ENCODE peak calls at places on chromosomes 16 and 17, in five cellular contexts. B is trophoblast cell, Q is neuronal stem cell, M is H9, R is H1. U is an unnamed sample.

GRCh38 chr16:78955206-78955605 is 645.3 kb downstream of the MAF start:
- DNase-seq in R (no peak), Q (no peak), M (no peak), B (no peak), U (no peak)

GRCh38 chr17:31476525-31477416 is 85.3 kb downstream of the RAB11FIP4 start:
- DNase-seq in Q (no peak), M (no peak), B (no peak), R (no peak), U (no peak)

GRCh38 chr16:84836234-84836647 is 16.5 kb downstream of the CRISPLD2 start:
- DNase-seq in M (peak; percentile 78), B (no peak), R (peak; percentile 38), Q (peak; percentile 51), U (peak; percentile 99)

GRCh38 chr16:50765866-50766265 is 24.0 kb downstream of the CYLD start:
- DNase-seq in R (no peak), B (no peak), Q (no peak), M (no peak), U (no peak)

GRCh38 chr16:11835891-11836652 is 15.3 kb downstream of the RSL1D1 start:
- DNase-seq in B (peak; percentile 57), R (no peak), Q (no peak), M (no peak), U (peak; percentile 70)

GRCh38 chr16:78490847-78491246 is 391.4 kb downstream of the WWOX start:
- DNase-seq in M (no peak), B (no peak), Q (no peak), R (no peak), U (no peak)

GRCh38 chr17:81731271-81731670 is 19.2 kb downstream of the SLC25A10 start:
- DNase-seq in B (peak; percentile 97), Q (no peak), M (no peak), R (no peak), U (peak; percentile 52)

GRCh38 chr16:88810868-88811599 is 694 bp downstream of the APRT start:
- DNase-seq in Q (no peak), B (peak; percentile 50), R (no peak), M (peak; percentile 38), U (peak; percentile 80)

GRCh38 chr16:89106533-89107208 is 13.0 kb downstream of the ACSF3 start:
- DNase-seq in R (no peak), B (no peak), M (no peak), Q (no peak), U (no peak)

GRCh38 chr17:50203589-50204345 is 2.3 kb upstream of the COL1A1 start:
- DNase-seq in R (no peak), M (no peak), Q (no peak), B (no peak), U (peak; percentile 62)

GRCh38 chr17:50062323-50063243 is 6.7 kb downstream of the ITGA3 start:
- DNase-seq in B (peak; percentile 67), R (no peak), M (no peak), Q (no peak), U (peak; percentile 78)

GRCh38 chr16:25257504-25257955 is at the start of gene ZKSCAN2:
- DNase-seq in Q (peak; percentile 94), M (peak; percentile 89), R (peak; percentile 54), B (peak; percentile 89), U (peak; percentile 92)
- H3K4ac ChIP-seq in Q (no peak within 1 kb of the TSS), M (no peak within 1 kb of the TSS), R (peak within 1 kb of the TSS; percentile 96), B (peak within 1 kb of the TSS; percentile 93), U (peak within 1 kb of the TSS; percentile 93)

DNA sequence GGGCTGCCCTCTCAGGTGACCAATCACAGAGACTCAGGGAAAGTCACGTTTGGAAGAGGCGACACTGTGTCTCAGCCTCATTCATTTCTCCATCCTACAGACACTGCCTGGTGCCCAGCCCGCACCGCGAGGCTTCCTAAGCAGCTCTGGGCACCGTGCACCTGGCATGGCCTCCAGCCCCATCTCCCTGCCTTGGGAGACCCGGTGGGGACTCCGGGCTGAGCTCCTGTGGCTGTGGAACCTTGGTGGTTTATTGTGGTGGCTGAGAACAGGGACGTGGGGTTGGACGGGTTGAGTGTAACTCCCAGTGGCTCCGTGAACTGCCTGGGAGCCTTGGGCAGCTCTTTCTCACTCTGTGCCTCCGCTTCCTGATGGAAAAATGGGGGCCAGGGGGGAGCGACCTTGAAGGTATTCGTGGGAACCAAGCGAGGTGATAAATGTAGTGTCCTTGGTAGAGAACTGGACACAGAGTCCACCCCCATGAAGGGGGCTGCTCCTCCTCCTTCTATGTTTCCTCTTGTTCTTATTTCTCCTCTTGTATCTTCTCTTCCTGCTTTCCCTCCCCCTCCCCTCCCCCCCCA is 215.4 kb downstream of the SEC14L1 start:
- DNase-seq in M (no peak), B (peak; percentile 60), Q (no peak), R (no peak), U (no peak)
- H2BK12ac ChIP-seq in M (no peak overlapping the region), B (no peak overlapping the region), Q (no peak overlapping the region), R (no peak overlapping the region), U (no peak overlapping the region)

GRCh38 chr17:68981288-68981687 is 26.1 kb upstream of the ABCA8 start:
- DNase-seq in R (no peak), Q (no peak), B (peak; percentile 2), M (no peak), U (peak; percentile 94)
- H3K14ac ChIP-seq in R (no peak overlapping the region), Q (no peak overlapping the region), B (no peak overlapping the region), M (no peak overlapping the region), U (no peak overlapping the region)

DNA sequence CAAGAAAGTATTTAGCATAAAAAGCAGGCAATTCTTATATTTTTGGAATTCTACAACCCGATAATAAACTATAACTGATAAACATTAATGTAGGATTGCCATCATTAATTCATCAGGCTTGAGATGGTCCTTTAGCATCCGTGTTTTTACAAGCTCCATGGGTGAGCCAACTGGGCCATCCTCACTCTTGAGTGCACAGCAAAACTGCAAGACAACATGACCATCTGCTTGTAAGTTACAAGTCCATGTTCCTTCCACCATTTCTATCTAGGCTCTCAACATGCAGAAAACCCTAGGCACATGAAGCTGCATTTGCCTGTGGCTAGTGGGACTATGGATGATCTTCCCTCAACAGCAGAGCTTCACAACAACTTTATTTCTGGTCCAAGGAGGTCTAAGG is 40.1 kb downstream of the ADAMTS18 start:
- DNase-seq in Q (no peak), R (no peak), M (no peak), B (no peak), U (no peak)
- H3K4ac ChIP-seq in Q (no peak overlapping the region), R (no peak overlapping the region), M (no peak overlapping the region), B (no peak overlapping the region), U (no peak overlapping the region)

DNA sequence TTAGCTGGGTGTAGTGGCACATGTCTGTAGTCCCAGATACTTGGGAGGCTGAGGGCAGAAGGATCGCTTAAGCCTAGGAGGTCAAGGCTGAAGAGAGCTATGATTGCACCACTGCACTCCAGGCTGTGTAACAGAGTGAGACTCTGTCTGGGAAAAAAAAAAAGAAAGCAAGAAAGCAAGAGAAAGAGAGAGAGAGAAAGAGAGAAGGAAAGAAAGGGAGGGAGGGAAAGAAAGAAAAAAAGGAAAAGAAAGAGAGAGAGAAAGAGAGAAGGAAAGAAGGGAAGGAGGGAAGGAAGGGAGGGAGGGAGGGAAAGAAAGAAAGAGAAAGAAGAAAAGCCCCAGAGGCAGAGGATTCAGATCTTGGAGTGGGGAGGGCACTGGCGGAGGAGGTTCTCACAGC is 6.5 kb downstream of the DHX58 start:
- DNase-seq in R (no peak), M (no peak), B (no peak), Q (no peak), U (no peak)
- H2BK12ac ChIP-seq in R (no peak overlapping the region), M (no peak overlapping the region), B (no peak overlapping the region), Q (no peak overlapping the region), U (no peak overlapping the region)

GRCh38 chr17:45090711-45091110 is 29.6 kb downstream of the NMT1 start:
- DNase-seq in M (no peak), R (no peak), Q (no peak), B (no peak), U (no peak)

GRCh38 chr17:45096141-45096540 is 35.0 kb downstream of the NMT1 start:
- DNase-seq in B (peak; percentile 43), M (peak; percentile 42), R (no peak), Q (no peak), U (peak; percentile 58)

GRCh38 chr17:45091778-45092425 is 30.8 kb downstream of the NMT1 start:
- DNase-seq in R (no peak), B (peak; percentile 32), M (no peak), Q (no peak), U (peak; percentile 66)

GRCh38 chr17:45093444-45094110 is 32.5 kb downstream of the NMT1 start:
- DNase-seq in M (no peak), Q (no peak), R (no peak), B (peak; percentile 27), U (no peak)

GRCh38 chr17:45092932-45093430 is 31.9 kb downstream of the NMT1 start:
- DNase-seq in B (peak; percentile 86), Q (no peak), M (no peak), R (no peak), U (peak; percentile 99)
- H3K14ac ChIP-seq in B (no peak overlapping the region), Q (no peak overlapping the region), M (no peak overlapping the region), R (no peak overlapping the region), U (no peak overlapping the region)

DNA sequence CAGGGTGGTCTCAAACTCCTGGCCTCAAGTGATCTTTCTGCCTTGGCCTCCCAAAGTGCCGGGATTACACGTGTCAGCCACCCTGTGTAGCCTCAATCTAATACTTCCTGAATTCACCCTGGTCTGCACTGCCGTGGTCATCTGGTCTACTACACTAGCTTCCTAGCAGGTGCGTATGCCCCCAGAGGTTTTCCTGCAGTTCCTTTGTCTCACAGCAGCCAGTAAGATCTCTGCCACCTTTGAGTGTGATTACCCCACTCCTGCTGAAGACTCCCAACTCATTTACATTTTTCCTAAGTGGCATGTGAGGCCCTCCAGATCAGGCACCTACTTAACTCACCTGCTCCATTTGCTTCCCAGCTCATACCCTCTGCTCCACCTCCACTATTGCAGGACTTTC is 5.1 kb upstream of the DDX19A start:
- DNase-seq in M (peak; percentile 38), R (no peak), Q (no peak), B (no peak), U (no peak)
- H3K4ac ChIP-seq in M (no peak overlapping the region), R (no peak overlapping the region), Q (no peak overlapping the region), B (no peak overlapping the region), U (no peak overlapping the region)

GRCh38 chr17:40614431-40615294 is 33.0 kb downstream of the SMARCE1 start:
- DNase-seq in Q (no peak), B (no peak), R (no peak), M (no peak), U (no peak)

GRCh38 chr17:40610359-40610758 is 37.3 kb downstream of the SMARCE1 start:
- DNase-seq in B (no peak), M (no peak), Q (no peak), R (no peak), U (no peak)

GRCh38 chr17:40611840-40612509 is 35.6 kb downstream of the SMARCE1 start:
- DNase-seq in M (no peak), R (no peak), B (no peak), Q (no peak), U (no peak)

GRCh38 chr17:40613755-40614154 is 33.9 kb downstream of the SMARCE1 start:
- DNase-seq in Q (no peak), M (no peak), B (no peak), R (no peak), U (no peak)

GRCh38 chr17:40612510-40613244 is 34.9 kb downstream of the SMARCE1 start:
- DNase-seq in R (no peak), M (no peak), Q (no peak), B (no peak), U (no peak)
- H2BK12ac ChIP-seq in R (no peak overlapping the region), M (no peak overlapping the region), Q (no peak overlapping the region), B (peak overlapping the region; percentile 71), U (no peak overlapping the region)

U was measured in mesenchymal stem cell.